ENCODE peak calls at places on chromosome 5, in nine cellular contexts. One of them, this sample, is unnamed.

GRCh38 chr5:83721878-83722779 is 1.5 kb upstream of the HAPLN1 start:
- DNase-seq in mesothelial cell of epicardium: peak
- DNase-seq in ovary: peak
- DNase-seq in tibial artery: peak
- DNase-seq in lower leg skin: no peak
- DNase-seq in GM13977: peak
- DNase-seq in PC-9: peak
- DNase-seq in AG10803: peak
- DNase-seq in endodermal cell: peak
- DNase-seq in this sample: peak

GRCh38 chr5:144484124-144484897 is 313.6 kb downstream of the KCTD16 start:
- DNase-seq in mesothelial cell of epicardium: no peak
- DNase-seq in ovary: no peak
- DNase-seq in tibial artery: no peak
- DNase-seq in lower leg skin: no peak
- DNase-seq in GM13977: no peak
- DNase-seq in PC-9: no peak
- DNase-seq in AG10803: peak
- DNase-seq in endodermal cell: no peak
- DNase-seq in this sample: no peak

GRCh38 chr5:144002866-144003265 is 167.6 kb downstream of the YIPF5 start:
- DNase-seq in mesothelial cell of epicardium: no peak
- DNase-seq in ovary: no peak
- DNase-seq in tibial artery: no peak
- DNase-seq in lower leg skin: no peak
- DNase-seq in GM13977: no peak
- DNase-seq in PC-9: no peak
- DNase-seq in AG10803: peak
- DNase-seq in endodermal cell: no peak
- DNase-seq in this sample: no peak

GRCh38 chr5:87770601-87771121 is 357.9 kb upstream of the CCNH start:
- DNase-seq in mesothelial cell of epicardium: no peak
- DNase-seq in ovary: no peak
- DNase-seq in tibial artery: no peak
- DNase-seq in lower leg skin: no peak
- DNase-seq in GM13977: no peak
- DNase-seq in PC-9: no peak
- DNase-seq in AG10803: no peak
- DNase-seq in endodermal cell: peak
- DNase-seq in this sample: no peak

GRCh38 chr5:1660511-1660910 is 136.8 kb upstream of the LPCAT1 start:
- DNase-seq in mesothelial cell of epicardium: no peak
- DNase-seq in ovary: no peak
- DNase-seq in tibial artery: no peak
- DNase-seq in lower leg skin: peak
- DNase-seq in GM13977: no peak
- DNase-seq in PC-9: no peak
- DNase-seq in AG10803: no peak
- DNase-seq in endodermal cell: no peak
- DNase-seq in this sample: peak

GRCh38 chr5:127028822-127029457 is 1.4 kb downstream of the MARCHF3 start:
- DNase-seq in mesothelial cell of epicardium: no peak
- DNase-seq in ovary: peak
- DNase-seq in tibial artery: no peak
- DNase-seq in lower leg skin: no peak
- DNase-seq in GM13977: no peak
- DNase-seq in PC-9: no peak
- DNase-seq in AG10803: no peak
- DNase-seq in endodermal cell: no peak
- DNase-seq in this sample: no peak

GRCh38 chr5:55232985-55233928 is at the start of gene CCNO:
- DNase-seq in mesothelial cell of epicardium: peak
- DNase-seq in ovary: peak
- DNase-seq in tibial artery: peak
- DNase-seq in lower leg skin: no peak
- DNase-seq in GM13977: peak
- DNase-seq in PC-9: peak
- DNase-seq in AG10803: peak
- DNase-seq in endodermal cell: peak
- DNase-seq in this sample: peak

GRCh38 chr5:76358-77169 is 15.4 kb upstream of the PLEKHG4B start:
- DNase-seq in mesothelial cell of epicardium: no peak
- DNase-seq in ovary: no peak
- DNase-seq in tibial artery: no peak
- DNase-seq in lower leg skin: no peak
- DNase-seq in GM13977: no peak
- DNase-seq in PC-9: no peak
- DNase-seq in AG10803: no peak
- DNase-seq in endodermal cell: no peak
- DNase-seq in this sample: peak

GRCh38 chr5:154238776-154239481 is 48.4 kb downstream of the GALNT10 start:
- DNase-seq in mesothelial cell of epicardium: no peak
- DNase-seq in ovary: no peak
- DNase-seq in tibial artery: no peak
- DNase-seq in lower leg skin: no peak
- DNase-seq in GM13977: peak
- DNase-seq in PC-9: no peak
- DNase-seq in AG10803: no peak
- DNase-seq in endodermal cell: peak
- DNase-seq in this sample: no peak

GRCh38 chr5:154237376-154237743 is 46.8 kb downstream of the GALNT10 start:
- DNase-seq in mesothelial cell of epicardium: no peak
- DNase-seq in ovary: no peak
- DNase-seq in tibial artery: no peak
- DNase-seq in lower leg skin: no peak
- DNase-seq in GM13977: no peak
- DNase-seq in PC-9: no peak
- DNase-seq in AG10803: no peak
- DNase-seq in endodermal cell: no peak
- DNase-seq in this sample: no peak

GRCh38 chr5:154237946-154238345 is 47.4 kb downstream of the GALNT10 start:
- DNase-seq in mesothelial cell of epicardium: no peak
- DNase-seq in ovary: no peak
- DNase-seq in tibial artery: no peak
- DNase-seq in lower leg skin: no peak
- DNase-seq in GM13977: no peak
- DNase-seq in PC-9: no peak
- DNase-seq in AG10803: no peak
- DNase-seq in endodermal cell: no peak
- DNase-seq in this sample: no peak

GRCh38 chr5:154236011-154236410 is 45.5 kb downstream of the GALNT10 start:
- DNase-seq in mesothelial cell of epicardium: no peak
- DNase-seq in ovary: no peak
- DNase-seq in tibial artery: no peak
- DNase-seq in lower leg skin: no peak
- DNase-seq in GM13977: no peak
- DNase-seq in PC-9: no peak
- DNase-seq in AG10803: no peak
- DNase-seq in endodermal cell: no peak
- DNase-seq in this sample: no peak

DNA sequence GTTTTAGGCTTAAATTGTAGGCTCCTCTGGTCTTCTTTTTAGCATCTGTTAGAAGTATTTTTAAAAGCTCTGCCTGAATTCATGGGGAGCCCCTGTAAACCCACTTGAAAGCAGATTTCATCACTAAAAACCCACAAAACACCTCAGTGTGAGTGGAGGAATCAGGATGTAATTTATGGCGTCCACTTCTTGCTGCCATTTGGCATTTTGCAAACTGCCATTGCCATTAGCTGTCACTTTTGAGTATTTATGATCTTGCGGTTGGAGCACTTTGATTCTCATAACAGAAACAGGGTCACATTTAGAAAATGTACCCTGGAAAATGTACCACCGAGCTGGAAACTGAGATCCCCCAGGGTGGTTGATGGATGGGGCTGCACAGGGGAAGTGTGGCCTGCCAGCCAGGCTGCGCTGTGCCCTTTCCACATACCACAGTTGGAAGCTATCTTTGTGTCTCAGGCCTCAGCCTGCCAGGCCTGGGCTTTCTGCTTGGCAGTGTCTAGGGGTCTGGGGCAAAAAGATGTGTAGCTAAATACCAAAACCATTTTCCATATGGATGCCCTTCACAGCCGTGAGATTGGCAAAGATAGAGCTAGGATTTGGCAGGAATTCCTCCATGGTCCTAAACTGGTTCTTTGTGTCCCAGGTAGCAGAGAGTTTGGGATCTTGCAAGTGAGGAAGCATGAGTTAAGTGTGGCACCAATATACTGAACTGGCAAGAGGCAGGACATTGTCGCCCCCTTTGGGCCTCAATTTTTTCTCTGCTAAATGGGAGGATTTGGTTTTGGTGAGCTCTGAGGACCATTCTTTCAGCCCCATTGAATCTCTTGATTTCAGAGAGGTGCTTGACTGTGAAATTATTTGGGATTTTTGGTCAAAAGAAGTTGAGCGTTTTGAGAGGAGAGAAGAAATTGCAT is 46.2 kb downstream of the GALNT10 start:
- DNase-seq in mesothelial cell of epicardium: no peak
- DNase-seq in ovary: no peak
- DNase-seq in tibial artery: no peak
- DNase-seq in lower leg skin: no peak
- DNase-seq in GM13977: no peak
- DNase-seq in PC-9: no peak
- DNase-seq in AG10803: no peak
- DNase-seq in endodermal cell: no peak
- DNase-seq in this sample: no peak
- TF ChIP-seq CTCF in mesothelial cell of epicardium: no peak
- TF ChIP-seq CTCF in ovary: no peak
- TF ChIP-seq CTCF in tibial artery: no peak
- TF ChIP-seq CTCF in lower leg skin: no peak
- TF ChIP-seq CTCF in GM13977: peak
- TF ChIP-seq CTCF in PC-9: no peak
- TF ChIP-seq CTCF in AG10803: no peak
- TF ChIP-seq CTCF in endodermal cell: no peak
- TF ChIP-seq CTCF in this sample: no peak

DNA sequence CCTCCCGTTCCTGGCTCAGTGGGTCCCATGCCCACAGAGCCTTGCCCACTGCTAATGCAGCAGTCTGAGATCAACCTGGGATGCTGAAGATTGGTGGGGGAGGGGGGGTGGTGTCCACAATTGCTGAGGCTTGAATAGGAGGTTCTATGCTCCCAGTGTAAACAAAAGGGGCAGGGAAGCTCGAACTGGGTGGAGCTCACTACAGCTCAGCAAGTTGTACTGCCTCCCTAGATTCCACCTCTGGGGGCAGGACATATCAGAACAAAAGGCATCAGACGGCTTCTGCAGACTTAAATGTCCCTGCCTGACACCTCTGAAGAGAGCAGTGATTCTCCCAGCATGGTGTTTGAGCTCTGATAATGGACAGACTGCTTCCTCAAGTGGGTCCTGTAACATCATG is 885.6 kb upstream of the COX7C start:
- DNase-seq in mesothelial cell of epicardium: no peak
- DNase-seq in ovary: no peak
- DNase-seq in tibial artery: no peak
- DNase-seq in lower leg skin: no peak
- DNase-seq in GM13977: no peak
- DNase-seq in PC-9: no peak
- DNase-seq in AG10803: no peak
- DNase-seq in endodermal cell: peak
- DNase-seq in this sample: no peak
- TF ChIP-seq CTCF in mesothelial cell of epicardium: no peak
- TF ChIP-seq CTCF in ovary: no peak
- TF ChIP-seq CTCF in tibial artery: no peak
- TF ChIP-seq CTCF in lower leg skin: no peak
- TF ChIP-seq CTCF in GM13977: no peak
- TF ChIP-seq CTCF in PC-9: no peak
- TF ChIP-seq CTCF in AG10803: no peak
- TF ChIP-seq CTCF in endodermal cell: peak
- TF ChIP-seq CTCF in this sample: no peak

GRCh38 chr5:9617191-9617590 is 13.0 kb downstream of the TAS2R1 start:
- DNase-seq in mesothelial cell of epicardium: no peak
- DNase-seq in ovary: no peak
- DNase-seq in tibial artery: no peak
- DNase-seq in lower leg skin: no peak
- DNase-seq in GM13977: no peak
- DNase-seq in PC-9: no peak
- DNase-seq in AG10803: no peak
- DNase-seq in endodermal cell: peak
- DNase-seq in this sample: no peak

GRCh38 chr5:9619331-9620092 is 10.6 kb downstream of the TAS2R1 start:
- DNase-seq in mesothelial cell of epicardium: no peak
- DNase-seq in ovary: no peak
- DNase-seq in tibial artery: no peak
- DNase-seq in lower leg skin: no peak
- DNase-seq in GM13977: no peak
- DNase-seq in PC-9: no peak
- DNase-seq in AG10803: no peak
- DNase-seq in endodermal cell: no peak
- DNase-seq in this sample: no peak

GRCh38 chr5:9613360-9613759 is 16.8 kb downstream of the TAS2R1 start:
- DNase-seq in mesothelial cell of epicardium: no peak
- DNase-seq in ovary: no peak
- DNase-seq in tibial artery: no peak
- DNase-seq in lower leg skin: no peak
- DNase-seq in GM13977: no peak
- DNase-seq in PC-9: no peak
- DNase-seq in AG10803: no peak
- DNase-seq in endodermal cell: no peak
- DNase-seq in this sample: no peak

GRCh38 chr5:9621379-9621903 is 8.7 kb downstream of the TAS2R1 start:
- DNase-seq in mesothelial cell of epicardium: no peak
- DNase-seq in ovary: no peak
- DNase-seq in tibial artery: no peak
- DNase-seq in lower leg skin: no peak
- DNase-seq in GM13977: no peak
- DNase-seq in PC-9: no peak
- DNase-seq in AG10803: peak
- DNase-seq in endodermal cell: no peak
- DNase-seq in this sample: no peak

GRCh38 chr5:9617739-9618504 is 12.2 kb downstream of the TAS2R1 start:
- DNase-seq in mesothelial cell of epicardium: no peak
- DNase-seq in ovary: no peak
- DNase-seq in tibial artery: no peak
- DNase-seq in lower leg skin: no peak
- DNase-seq in GM13977: no peak
- DNase-seq in PC-9: no peak
- DNase-seq in AG10803: no peak
- DNase-seq in endodermal cell: no peak
- DNase-seq in this sample: no peak
- TF ChIP-seq CTCF in mesothelial cell of epicardium: no peak
- TF ChIP-seq CTCF in ovary: no peak
- TF ChIP-seq CTCF in tibial artery: no peak
- TF ChIP-seq CTCF in lower leg skin: no peak
- TF ChIP-seq CTCF in GM13977: no peak
- TF ChIP-seq CTCF in PC-9: peak
- TF ChIP-seq CTCF in AG10803: no peak
- TF ChIP-seq CTCF in endodermal cell: peak
- TF ChIP-seq CTCF in this sample: peak

GRCh38 chr5:133321833-133322420 is 270.1 kb downstream of the HSPA4 start:
- DNase-seq in mesothelial cell of epicardium: no peak
- DNase-seq in ovary: no peak
- DNase-seq in tibial artery: no peak
- DNase-seq in lower leg skin: no peak
- DNase-seq in GM13977: peak
- DNase-seq in PC-9: no peak
- DNase-seq in AG10803: no peak
- DNase-seq in endodermal cell: no peak
- DNase-seq in this sample: no peak

GRCh38 chr5:133317558-133317957 is 265.7 kb downstream of the HSPA4 start:
- DNase-seq in mesothelial cell of epicardium: no peak
- DNase-seq in ovary: no peak
- DNase-seq in tibial artery: no peak
- DNase-seq in lower leg skin: no peak
- DNase-seq in GM13977: no peak
- DNase-seq in PC-9: no peak
- DNase-seq in AG10803: no peak
- DNase-seq in endodermal cell: no peak
- DNase-seq in this sample: no peak

GRCh38 chr5:133319244-133319643 is 267.4 kb downstream of the HSPA4 start:
- DNase-seq in mesothelial cell of epicardium: no peak
- DNase-seq in ovary: no peak
- DNase-seq in tibial artery: no peak
- DNase-seq in lower leg skin: no peak
- DNase-seq in GM13977: no peak
- DNase-seq in PC-9: no peak
- DNase-seq in AG10803: no peak
- DNase-seq in endodermal cell: no peak
- DNase-seq in this sample: no peak

GRCh38 chr5:133321286-133321832 is 269.5 kb downstream of the HSPA4 start:
- DNase-seq in mesothelial cell of epicardium: no peak
- DNase-seq in ovary: no peak
- DNase-seq in tibial artery: no peak
- DNase-seq in lower leg skin: no peak
- DNase-seq in GM13977: no peak
- DNase-seq in PC-9: no peak
- DNase-seq in AG10803: no peak
- DNase-seq in endodermal cell: no peak
- DNase-seq in this sample: no peak

DNA sequence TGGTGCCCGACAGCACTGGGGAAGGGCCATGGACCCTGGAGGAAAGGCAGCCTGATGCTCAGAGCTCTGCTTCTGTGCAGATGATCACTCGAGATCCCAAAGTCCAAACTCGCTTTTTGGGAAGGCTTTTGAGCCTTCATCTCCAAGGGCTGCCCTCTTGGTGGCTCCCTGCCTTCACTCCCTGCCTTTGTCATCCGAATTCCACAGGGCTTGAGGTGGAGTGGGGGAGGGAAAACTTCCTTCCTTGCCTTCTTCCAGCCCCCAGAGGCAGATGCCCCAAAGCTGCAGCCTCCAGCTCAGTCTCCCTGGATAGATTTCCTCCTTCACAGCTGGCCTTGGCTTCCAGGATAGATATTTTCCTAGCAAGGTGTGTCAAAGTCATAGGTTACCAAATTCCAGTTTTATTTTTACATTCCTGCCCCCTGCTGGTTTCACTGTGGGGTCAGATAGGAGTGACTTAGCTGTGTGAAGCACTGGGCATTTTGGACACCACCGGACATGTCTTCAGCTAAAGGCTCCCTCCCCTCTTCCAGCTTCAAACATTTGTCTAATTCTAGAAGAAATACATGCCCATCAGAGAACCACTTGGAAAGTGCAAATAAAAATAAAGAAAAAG is 268.2 kb downstream of the HSPA4 start:
- DNase-seq in mesothelial cell of epicardium: no peak
- DNase-seq in ovary: no peak
- DNase-seq in tibial artery: no peak
- DNase-seq in lower leg skin: no peak
- DNase-seq in GM13977: no peak
- DNase-seq in PC-9: no peak
- DNase-seq in AG10803: no peak
- DNase-seq in endodermal cell: peak
- DNase-seq in this sample: no peak
- TF ChIP-seq CTCF in mesothelial cell of epicardium: no peak
- TF ChIP-seq CTCF in ovary: no peak
- TF ChIP-seq CTCF in tibial artery: no peak
- TF ChIP-seq CTCF in lower leg skin: no peak
- TF ChIP-seq CTCF in GM13977: peak
- TF ChIP-seq CTCF in PC-9: peak
- TF ChIP-seq CTCF in AG10803: peak
- TF ChIP-seq CTCF in endodermal cell: no peak
- TF ChIP-seq CTCF in this sample: no peak

This sample was measured in osteocyte.